ENCODE peak calls at places on chromosomes 13 and 19, in six cellular contexts. U, A, S, H, I and D are unnamed samples.

GRCh38 chr13:44575741-44576395 is at the start of gene TSC22D1:
- DNase-seq in U (peak), A (peak), S (peak), H (peak), I (no peak), D (peak)

GRCh38 chr19:7349961-7350711 is 1.4 kb downstream of the ARHGEF18 start:
- DNase-seq in U (no peak), A (no peak), S (no peak), H (peak), I (no peak), D (no peak)

GRCh38 chr13:107968470-107968869 is 246.9 kb downstream of the LIG4 start:
- DNase-seq in U (peak), A (no peak), S (no peak), H (no peak), I (no peak), D (peak)

GRCh38 chr13:32311188-32311897 is 3.8 kb downstream of the ZAR1L start:
- DNase-seq in U (no peak), A (no peak), S (no peak), H (no peak), I (no peak), D (no peak)

GRCh38 chr19:10270180-10270615 is 722 bp upstream of the ICAM1 start:
- DNase-seq in U (no peak), A (no peak), S (no peak), H (peak), I (no peak), D (peak)

GRCh38 chr13:113951246-113951999 is 22.5 kb downstream of the C13orf46 start:
- DNase-seq in U (peak), A (peak), S (peak), H (peak), I (no peak), D (peak)

GRCh38 chr19:49565261-49565660 is 15.1 kb downstream of the NOSIP start:
- DNase-seq in U (no peak), A (no peak), S (no peak), H (peak), I (no peak), D (no peak)

GRCh38 chr13:42279986-42280385 is 8.0 kb downstream of the AKAP11 start:
- DNase-seq in U (no peak), A (no peak), S (no peak), H (no peak), I (no peak), D (no peak)

GRCh38 chr13:103195762-103196161 is 129.5 kb upstream of the SLC10A2 start:
- DNase-seq in U (peak), A (no peak), S (no peak), H (no peak), I (no peak), D (no peak)

GRCh38 chr13:88086577-88086976 is 415.4 kb downstream of the SLITRK5 start:
- DNase-seq in U (no peak), A (no peak), S (no peak), H (no peak), I (no peak), D (peak)

GRCh38 chr13:26041476-26041875 is 10.3 kb downstream of the SHISA2 start:
- DNase-seq in U (no peak), A (no peak), S (no peak), H (no peak), I (no peak), D (no peak)

GRCh38 chr19:3672575-3672948 is 27.7 kb downstream of the PIP5K1C start:
- DNase-seq in U (no peak), A (no peak), S (no peak), H (no peak), I (no peak), D (no peak)

GRCh38 chr13:98480915-98481510 is 95.9 kb downstream of the STK24 start:
- DNase-seq in U (no peak), A (no peak), S (no peak), H (no peak), I (no peak), D (no peak)

GRCh38 chr19:51094696-51095279 is 12.1 kb upstream of the KLK14 start:
- DNase-seq in U (no peak), A (peak), S (peak), H (no peak), I (peak), D (peak)

DNA sequence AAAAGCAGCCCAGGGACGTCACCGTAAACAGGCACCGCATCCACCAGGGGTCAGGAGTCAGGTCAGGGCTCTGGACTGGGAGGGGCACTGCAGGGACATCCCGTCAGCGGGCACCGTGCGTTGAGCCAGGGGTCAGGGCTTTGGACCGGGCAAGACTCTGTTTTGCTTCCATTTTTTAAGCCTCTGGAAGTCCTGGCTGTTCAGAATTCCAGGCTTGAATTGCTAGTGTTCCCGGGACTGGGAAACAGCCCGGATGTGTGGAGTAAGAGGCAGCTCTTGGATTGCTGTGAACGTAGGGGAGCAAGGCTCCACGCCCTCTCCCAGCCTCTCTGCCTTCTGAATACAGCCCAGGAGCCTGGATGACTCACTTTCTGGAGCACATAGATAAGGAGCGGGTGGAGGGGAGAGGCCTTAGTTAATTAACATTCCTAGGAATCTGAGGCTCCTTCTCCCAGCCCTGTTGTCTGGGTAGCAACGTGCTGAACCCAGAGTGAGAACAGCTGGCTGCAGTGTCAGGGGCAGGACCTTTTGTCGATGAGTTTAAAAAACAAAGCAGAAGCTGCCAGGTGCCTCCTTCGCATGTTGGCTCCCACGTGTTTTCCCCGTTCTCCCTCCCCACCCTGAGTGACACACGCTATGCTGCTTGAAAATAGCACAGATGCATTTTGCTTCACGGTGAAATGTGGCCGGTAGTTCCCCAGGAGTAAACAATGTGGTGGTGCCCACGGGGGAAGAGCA is 21.9 kb downstream of the ATP11A start:
- DNase-seq in U (peak), A (peak), S (peak), H (no peak), I (peak), D (peak)
- TF ChIP-seq CTCF in U (peak), A (peak), S (peak), H (no peak), I (no peak), D (peak)

GRCh38 chr19:39590265-39590664 is 12.1 kb upstream of the LGALS13 start:
- DNase-seq in U (no peak), A (peak), S (no peak), H (no peak), I (no peak), D (peak)

GRCh38 chr19:39582891-39583625 is 19.3 kb upstream of the LGALS13 start:
- DNase-seq in U (no peak), A (no peak), S (no peak), H (no peak), I (no peak), D (no peak)

GRCh38 chr19:39587496-39587895 is 14.8 kb upstream of the LGALS13 start:
- DNase-seq in U (peak), A (no peak), S (no peak), H (no peak), I (no peak), D (peak)

GRCh38 chr19:39592381-39592780 is 9.9 kb upstream of the LGALS13 start:
- DNase-seq in U (no peak), A (no peak), S (no peak), H (no peak), I (no peak), D (no peak)

DNA sequence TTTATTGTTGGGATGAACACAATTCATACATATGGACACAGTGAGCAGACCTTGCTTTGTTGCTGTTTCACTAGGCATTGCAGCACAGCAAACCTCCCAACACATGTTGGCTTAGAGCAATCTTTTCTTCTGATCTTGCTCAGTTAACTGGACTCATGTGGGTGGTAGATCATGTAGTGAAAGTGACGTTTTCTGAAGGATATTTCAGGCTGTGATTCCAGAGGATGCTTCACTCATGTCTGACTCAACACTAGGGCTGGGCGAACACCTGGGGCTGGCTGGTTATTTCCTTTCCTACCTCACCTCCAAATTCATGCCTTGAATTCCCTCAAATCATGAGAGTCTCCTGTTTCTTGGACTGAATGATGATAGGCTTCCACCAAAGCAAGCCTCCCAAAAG is 14.3 kb upstream of the LGALS13 start:
- DNase-seq in U (peak), A (no peak), S (no peak), H (no peak), I (no peak), D (no peak)
- TF ChIP-seq CTCF in U (no peak), A (no peak), S (no peak), H (no peak), I (no peak), D (no peak)

GRCh38 chr13:21852043-21852442 is 181.2 kb downstream of the FGF9 start:
- DNase-seq in U (peak), A (no peak), S (no peak), H (no peak), I (no peak), D (no peak)

GRCh38 chr13:21846605-21847004 is 175.7 kb downstream of the FGF9 start:
- DNase-seq in U (no peak), A (no peak), S (no peak), H (no peak), I (no peak), D (no peak)

GRCh38 chr13:21853779-21854178 is 182.9 kb downstream of the FGF9 start:
- DNase-seq in U (no peak), A (no peak), S (no peak), H (no peak), I (no peak), D (no peak)

GRCh38 chr13:21850013-21851006 is 179.4 kb downstream of the FGF9 start:
- DNase-seq in U (no peak), A (no peak), S (no peak), H (no peak), I (no peak), D (no peak)

DNA sequence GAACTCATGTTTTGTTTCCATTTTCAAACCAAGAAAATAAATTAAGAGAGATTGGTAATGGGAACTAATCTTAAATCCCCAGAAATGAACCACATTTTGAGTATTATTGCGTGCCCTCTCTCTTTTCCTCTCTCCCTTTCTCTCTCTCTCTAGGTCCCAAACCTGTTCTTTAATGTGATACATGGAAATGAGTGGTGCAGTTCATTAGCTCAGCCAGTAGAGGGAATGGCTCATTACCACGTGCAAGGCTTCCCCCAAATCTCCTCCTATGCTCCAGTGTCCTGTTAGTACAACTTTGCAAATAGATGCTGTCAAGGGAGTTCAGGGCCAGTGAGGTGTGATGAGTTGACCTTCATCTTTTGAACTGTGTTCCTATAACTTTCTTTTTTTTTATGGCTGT is 178.4 kb downstream of the FGF9 start:
- DNase-seq in U (peak), A (peak), S (peak), H (no peak), I (no peak), D (no peak)
- TF ChIP-seq CTCF in U (peak), A (peak), S (no peak), H (peak), I (peak), D (peak)

GRCh38 chr19:48330012-48330681 is 4.8 kb downstream of the EMP3 start:
- DNase-seq in U (peak), A (peak), S (no peak), H (peak), I (peak), D (no peak)
- TF ChIP-seq CTCF in U (no peak), A (no peak), S (no peak), H (no peak), I (no peak), D (no peak)

GRCh38 chr13:94968040-94968756 is 255.9 kb upstream of the SOX21 start:
- DNase-seq in U (no peak), A (peak), S (peak), H (no peak), I (no peak), D (no peak)
- TF ChIP-seq CTCF in U (no peak), A (no peak), S (peak), H (no peak), I (no peak), D (no peak)

GRCh38 chr19:2398735-2399305 is 28.6 kb downstream of the TIMM13 start:
- DNase-seq in U (no peak), A (no peak), S (no peak), H (no peak), I (no peak), D (no peak)
- TF ChIP-seq CTCF in U (no peak), A (no peak), S (no peak), H (no peak), I (no peak), D (no peak)